ENCODE peak calls at places on chromosomes 5 and 9, in five cellular contexts. One of them, this sample, is unnamed.

GRCh38 chr5:172556971-172557461 is 84.0 kb upstream of the NEURL1B start:
- DNase-seq in WERI-Rb-1: no peak
- DNase-seq in keratinocyte: no peak
- DNase-seq in GM23338: no peak
- DNase-seq in fibroblast of pulmonary artery: no peak
- DNase-seq in this sample: no peak

GRCh38 chr5:172179032-172179989 is 8.7 kb downstream of the STK10 start:
- DNase-seq in GM23338: peak; percentile 38
- DNase-seq in fibroblast of pulmonary artery: peak; percentile 74
- DNase-seq in keratinocyte: no peak
- DNase-seq in WERI-Rb-1: no peak
- DNase-seq in this sample: no peak

GRCh38 chr5:177023247-177023703 is 779 bp downstream of the ZNF346 start:
- DNase-seq in GM23338: peak; percentile 43
- DNase-seq in fibroblast of pulmonary artery: no peak
- DNase-seq in WERI-Rb-1: no peak
- DNase-seq in keratinocyte: no peak
- DNase-seq in this sample: no peak

GRCh38 chr9:132546148-132547051 is 36.0 kb upstream of the BARHL1 start:
- DNase-seq in GM23338: peak; percentile 82
- DNase-seq in fibroblast of pulmonary artery: peak; percentile 25
- DNase-seq in WERI-Rb-1: peak; percentile 95
- DNase-seq in keratinocyte: no peak
- DNase-seq in this sample: peak; percentile 96

GRCh38 chr5:172795401-172795977 is 24.5 kb upstream of the DUSP1 start:
- DNase-seq in GM23338: peak; percentile 26
- DNase-seq in WERI-Rb-1: no peak
- DNase-seq in fibroblast of pulmonary artery: peak; percentile 100
- DNase-seq in keratinocyte: no peak
- DNase-seq in this sample: no peak

GRCh38 chr5:83956386-83956785 is 235.7 kb upstream of the HAPLN1 start:
- DNase-seq in GM23338: no peak
- DNase-seq in fibroblast of pulmonary artery: no peak
- DNase-seq in WERI-Rb-1: no peak
- DNase-seq in keratinocyte: no peak
- DNase-seq in this sample: no peak

GRCh38 chr5:99621772-99622681 is 693.2 kb upstream of the CHD1 start:
- DNase-seq in keratinocyte: no peak
- DNase-seq in WERI-Rb-1: no peak
- DNase-seq in fibroblast of pulmonary artery: no peak
- DNase-seq in GM23338: peak; percentile 22
- DNase-seq in this sample: peak; percentile 54

GRCh38 chr5:115169392-115170127 is at the start of gene TRIM36:
- DNase-seq in GM23338: peak; percentile 93
- DNase-seq in keratinocyte: peak; percentile 45
- DNase-seq in WERI-Rb-1: peak; percentile 97
- DNase-seq in fibroblast of pulmonary artery: peak; percentile 89
- DNase-seq in this sample: peak; percentile 99

GRCh38 chr5:119678351-119679028 is 49.1 kb downstream of the FAM170A start:
- DNase-seq in keratinocyte: no peak
- DNase-seq in fibroblast of pulmonary artery: no peak
- DNase-seq in WERI-Rb-1: no peak
- DNase-seq in GM23338: peak; percentile 8
- DNase-seq in this sample: no peak

GRCh38 chr9:82457959-82458358 is 469.4 kb downstream of the SPATA31D1 start:
- DNase-seq in GM23338: no peak
- DNase-seq in fibroblast of pulmonary artery: no peak
- DNase-seq in WERI-Rb-1: peak; percentile 40
- DNase-seq in keratinocyte: no peak
- DNase-seq in this sample: no peak

GRCh38 chr9:89606049-89606481 is 1.3 kb downstream of the GADD45G start:
- DNase-seq in GM23338: peak; percentile 65
- DNase-seq in WERI-Rb-1: peak; percentile 45
- DNase-seq in keratinocyte: no peak
- DNase-seq in fibroblast of pulmonary artery: peak; percentile 72
- DNase-seq in this sample: peak; percentile 76

GRCh38 chr5:150589791-150590601 is 50.5 kb upstream of the SYNPO start:
- DNase-seq in fibroblast of pulmonary artery: peak; percentile 77
- DNase-seq in keratinocyte: no peak
- DNase-seq in GM23338: peak; percentile 68
- DNase-seq in WERI-Rb-1: peak; percentile 26
- DNase-seq in this sample: peak; percentile 80

GRCh38 chr5:112626079-112626478 is 111.6 kb upstream of the APC start:
- DNase-seq in keratinocyte: no peak
- DNase-seq in GM23338: no peak
- DNase-seq in fibroblast of pulmonary artery: no peak
- DNase-seq in WERI-Rb-1: no peak
- DNase-seq in this sample: no peak

GRCh38 chr5:36683821-36684434 is 77.5 kb downstream of the SLC1A3 start:
- DNase-seq in keratinocyte: no peak
- DNase-seq in GM23338: no peak
- DNase-seq in WERI-Rb-1: no peak
- DNase-seq in fibroblast of pulmonary artery: peak; percentile 48
- DNase-seq in this sample: peak; percentile 20

GRCh38 chr9:121613009-121613766 is 38.2 kb upstream of the DAB2IP start:
- DNase-seq in fibroblast of pulmonary artery: no peak
- DNase-seq in keratinocyte: no peak
- DNase-seq in GM23338: no peak
- DNase-seq in WERI-Rb-1: no peak
- DNase-seq in this sample: no peak

GRCh38 chr9:12923472-12924009 is 148.7 kb downstream of the LURAP1L start:
- DNase-seq in WERI-Rb-1: no peak
- DNase-seq in fibroblast of pulmonary artery: peak; percentile 96
- DNase-seq in GM23338: no peak
- DNase-seq in keratinocyte: no peak
- DNase-seq in this sample: no peak

GRCh38 chr9:109378316-109378715 is 57.5 kb upstream of the EPB41L4B start:
- DNase-seq in keratinocyte: no peak
- DNase-seq in WERI-Rb-1: no peak
- DNase-seq in fibroblast of pulmonary artery: no peak
- DNase-seq in GM23338: no peak
- DNase-seq in this sample: no peak

DNA sequence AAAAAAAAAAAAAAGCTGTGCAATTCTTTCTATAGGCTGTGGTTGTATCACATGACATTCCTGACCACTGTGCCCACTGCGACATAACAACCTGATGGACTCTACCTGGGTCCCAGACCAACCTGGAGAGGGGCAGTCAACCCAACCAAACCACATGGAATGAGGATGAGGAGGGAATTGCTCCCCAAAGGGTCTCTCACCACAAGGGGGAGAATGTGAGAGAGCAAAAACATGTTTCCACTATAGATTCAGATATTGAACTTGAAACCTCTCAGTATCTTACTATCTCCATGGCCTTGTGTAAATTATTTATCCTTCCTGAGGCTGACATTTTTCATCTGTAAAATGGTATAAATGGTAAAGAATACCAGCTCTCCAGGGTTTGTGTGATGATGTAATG is 66.9 kb upstream of the SV2C start:
- DNase-seq in fibroblast of pulmonary artery: no peak
- DNase-seq in GM23338: peak; percentile 55
- DNase-seq in WERI-Rb-1: no peak
- DNase-seq in keratinocyte: no peak
- DNase-seq in this sample: no peak
- TF ChIP-seq CTCF in fibroblast of pulmonary artery: no peak
- TF ChIP-seq CTCF in GM23338: peak; percentile 57
- TF ChIP-seq CTCF in WERI-Rb-1: no peak
- TF ChIP-seq CTCF in keratinocyte: peak; percentile 20
- TF ChIP-seq CTCF in this sample: peak; percentile 19

DNA sequence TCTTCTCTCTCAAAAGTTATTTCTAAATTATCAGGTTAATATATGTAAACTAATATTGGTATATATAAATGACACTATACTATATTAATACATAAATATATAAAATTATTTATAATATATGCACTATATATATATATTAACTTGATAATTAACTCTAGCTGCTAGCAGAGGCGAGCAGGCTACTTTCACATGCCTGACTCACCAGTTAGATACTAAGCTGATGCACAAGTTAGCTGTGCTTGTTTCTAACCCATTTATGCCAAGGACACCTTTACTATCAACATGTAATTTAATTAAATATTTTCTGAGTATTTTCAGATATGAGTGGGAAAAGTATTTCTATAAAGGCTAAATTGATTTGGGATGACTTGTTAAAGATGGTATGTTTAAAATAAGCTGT is 70.1 kb downstream of the TRIO start:
- DNase-seq in fibroblast of pulmonary artery: no peak
- DNase-seq in keratinocyte: no peak
- DNase-seq in WERI-Rb-1: no peak
- DNase-seq in GM23338: no peak
- DNase-seq in this sample: no peak
- H3K4me3 ChIP-seq in fibroblast of pulmonary artery: no peak overlapping the region
- H3K4me3 ChIP-seq in keratinocyte: no peak overlapping the region
- H3K4me3 ChIP-seq in WERI-Rb-1: no peak overlapping the region
- H3K4me3 ChIP-seq in GM23338: no peak overlapping the region
- H3K4me3 ChIP-seq in this sample: no peak overlapping the region

GRCh38 chr5:77642915-77643653 is 4.6 kb upstream of the OTP start:
- DNase-seq in keratinocyte: no peak
- DNase-seq in WERI-Rb-1: no peak
- DNase-seq in GM23338: peak; percentile 66
- DNase-seq in fibroblast of pulmonary artery: no peak
- DNase-seq in this sample: no peak

GRCh38 chr5:77645995-77646639 is 7.6 kb upstream of the OTP start:
- DNase-seq in fibroblast of pulmonary artery: no peak
- DNase-seq in WERI-Rb-1: no peak
- DNase-seq in GM23338: no peak
- DNase-seq in keratinocyte: no peak
- DNase-seq in this sample: no peak

GRCh38 chr5:77644443-77645157 is 6.1 kb upstream of the OTP start:
- DNase-seq in GM23338: peak; percentile 84
- DNase-seq in fibroblast of pulmonary artery: no peak
- DNase-seq in keratinocyte: no peak
- DNase-seq in WERI-Rb-1: no peak
- DNase-seq in this sample: no peak

GRCh38 chr5:77643654-77644404 is 5.3 kb upstream of the OTP start:
- DNase-seq in keratinocyte: no peak
- DNase-seq in GM23338: peak; percentile 44
- DNase-seq in WERI-Rb-1: no peak
- DNase-seq in fibroblast of pulmonary artery: no peak
- DNase-seq in this sample: no peak

GRCh38 chr5:77645158-77645994 is 6.9 kb upstream of the OTP start:
- DNase-seq in WERI-Rb-1: peak; percentile 68
- DNase-seq in keratinocyte: no peak
- DNase-seq in fibroblast of pulmonary artery: no peak
- DNase-seq in GM23338: peak; percentile 72
- DNase-seq in this sample: peak; percentile 74
- TF ChIP-seq CTCF in WERI-Rb-1: peak; percentile 63
- TF ChIP-seq CTCF in keratinocyte: no peak
- TF ChIP-seq CTCF in fibroblast of pulmonary artery: no peak
- TF ChIP-seq CTCF in GM23338: peak; percentile 48
- TF ChIP-seq CTCF in this sample: peak; percentile 29

GRCh38 chr9:135745189-135745588 is 43.2 kb downstream of the KCNT1 start:
- DNase-seq in fibroblast of pulmonary artery: no peak
- DNase-seq in keratinocyte: no peak
- DNase-seq in WERI-Rb-1: no peak
- DNase-seq in GM23338: no peak
- DNase-seq in this sample: no peak
- H3K4me3 ChIP-seq in fibroblast of pulmonary artery: no peak overlapping the region
- H3K4me3 ChIP-seq in keratinocyte: no peak overlapping the region
- H3K4me3 ChIP-seq in WERI-Rb-1: no peak overlapping the region
- H3K4me3 ChIP-seq in GM23338: no peak overlapping the region
- H3K4me3 ChIP-seq in this sample: no peak overlapping the region